ENCODE peak calls at places on chromosomes 4 and X, in eight cellular contexts. J is fibroblast of lung; I is GM23248; U is right atrium auricular region; W is B cell; N is A549; C is effector CD4-positive, alpha-beta T cell; M is germinal center. O is an unnamed sample.

GRCh38 chrX:10902001-10902400 is 209.1 kb upstream of the HCCS start:
- DNase-seq in J (peak; percentile 73), I (peak; percentile 62), U (no peak), W (no peak), N (peak; percentile 14), C (no peak), M (no peak), O (no peak)

GRCh38 chr4:55439023-55439422 is 43.3 kb downstream of the TMEM165 start:
- DNase-seq in J (no peak), I (no peak), U (no peak), W (no peak), N (no peak), C (no peak), M (no peak), O (no peak)

GRCh38 chr4:139208404-139208945 is 31.5 kb upstream of the ELF2 start:
- DNase-seq in J (peak; percentile 70), I (peak; percentile 93), U (peak; percentile 61), W (peak; percentile 16), N (no peak), C (no peak), M (no peak), O (no peak)

GRCh38 chr4:7736436-7737267 is 203.0 kb downstream of the AFAP1 start:
- DNase-seq in J (peak; percentile 55), I (peak; percentile 36), U (no peak), W (no peak), N (no peak), C (no peak), M (no peak), O (no peak)

GRCh38 chrX:112081781-112082482 is 644 bp downstream of the TRPC5 start:
- DNase-seq in J (no peak), I (no peak), U (no peak), W (no peak), N (no peak), C (no peak), M (no peak), O (no peak)

GRCh38 chr4:159097144-159097543 is 5.7 kb upstream of the RAPGEF2 start:
- DNase-seq in J (no peak), I (no peak), U (no peak), W (no peak), N (no peak), C (no peak), M (no peak), O (no peak)

GRCh38 chr4:8707045-8707781 is 114.6 kb downstream of the CPZ start:
- DNase-seq in J (no peak), I (no peak), U (no peak), W (no peak), N (no peak), C (no peak), M (no peak), O (no peak)

GRCh38 chr4:150714462-150715438 is 132.8 kb downstream of the MAB21L2 start:
- DNase-seq in J (no peak), I (no peak), U (no peak), W (no peak), N (no peak), C (no peak), M (no peak), O (no peak)

GRCh38 chrX:19237919-19238318 is 105.8 kb upstream of the PDHA1 start:
- DNase-seq in J (no peak), I (no peak), U (no peak), W (no peak), N (no peak), C (no peak), M (no peak), O (no peak)

O was measured in astrocyte of the cerebellum.